ENCODE peak calls at places on chromosomes 6 and 20, in seven cellular contexts. M is AG04450, C is esophagus squamous epithelium, A is WTC11, W is GM20000, D is tibial artery, U is right atrium auricular region. K is an unnamed sample.

GRCh38 chr6:2763876-2764540 is 1.2 kb upstream of the WRNIP1 start:
- DNase-seq in M (no peak), C (no peak), A (no peak), W (no peak), D (no peak), U (no peak), K (no peak)

GRCh38 chr6:134787261-134787871 is 162.5 kb downstream of the ALDH8A1 start:
- DNase-seq in M (no peak), C (no peak), A (no peak), W (no peak), D (no peak), U (no peak), K (no peak)

GRCh38 chr6:168385380-168385779 is 55.6 kb upstream of the SMOC2 start:
- DNase-seq in M (no peak), C (no peak), A (no peak), W (no peak), D (no peak), U (no peak), K (no peak)

GRCh38 chr20:51321343-51322163 is 221.0 kb downstream of the NFATC2 start:
- DNase-seq in M (no peak), C (no peak), A (no peak), W (no peak), D (no peak), U (no peak), K (no peak)

GRCh38 chr20:64069614-64070243 is 6.7 kb downstream of the TCEA2 start:
- DNase-seq in M (no peak), C (no peak), A (peak), W (peak), D (no peak), U (no peak), K (peak)

GRCh38 chr6:83431545-83432165 is 804 bp upstream of the ME1 start:
- DNase-seq in M (no peak), C (no peak), A (no peak), W (peak), D (no peak), U (no peak), K (no peak)

GRCh38 chr6:116016846-116017545 is 43.7 kb downstream of the FRK start:
- DNase-seq in M (peak), C (no peak), A (no peak), W (no peak), D (no peak), U (no peak), K (no peak)

GRCh38 chr6:37630281-37630799 is 67.3 kb downstream of the MDGA1 start:
- DNase-seq in M (peak), C (no peak), A (no peak), W (no peak), D (no peak), U (no peak), K (no peak)

GRCh38 chr20:63254536-63255384 is 497 bp upstream of the NKAIN4 start:
- DNase-seq in M (no peak), C (no peak), A (peak), W (peak), D (no peak), U (no peak), K (no peak)

GRCh38 chr6:151276112-151276745 is 36.5 kb downstream of the AKAP12 start:
- DNase-seq in M (no peak), C (no peak), A (no peak), W (no peak), D (peak), U (peak), K (no peak)

GRCh38 chr6:137816133-137816579 is 50.9 kb upstream of the TNFAIP3 start:
- DNase-seq in M (no peak), C (no peak), A (no peak), W (no peak), D (no peak), U (no peak), K (no peak)

GRCh38 chr6:170448745-170449144 is 104.4 kb downstream of the PSMB1 start:
- DNase-seq in M (no peak), C (no peak), A (no peak), W (no peak), D (no peak), U (no peak), K (no peak)
- TF ChIP-seq CTCF in M (no peak), C (no peak), A (no peak), W (no peak), D (no peak), U (no peak), K (no peak)

GRCh38 chr6:25748049-25748448 is 6.5 kb upstream of the SLC17A4 start:
- DNase-seq in M (no peak), C (no peak), A (no peak), W (no peak), D (no peak), U (no peak), K (no peak)

GRCh38 chr6:25745836-25746235 is 8.7 kb upstream of the SLC17A4 start:
- DNase-seq in M (no peak), C (no peak), A (no peak), W (no peak), D (no peak), U (no peak), K (no peak)

GRCh38 chr6:25747477-25747876 is 7.1 kb upstream of the SLC17A4 start:
- DNase-seq in M (no peak), C (no peak), A (no peak), W (no peak), D (no peak), U (no peak), K (no peak)

GRCh38 chr6:25749837-25750236 is 4.7 kb upstream of the SLC17A4 start:
- DNase-seq in M (no peak), C (no peak), A (no peak), W (no peak), D (no peak), U (no peak), K (no peak)

GRCh38 chr6:25746968-25747367 is 7.6 kb upstream of the SLC17A4 start:
- DNase-seq in M (no peak), C (no peak), A (no peak), W (no peak), D (no peak), U (no peak), K (no peak)
- TF ChIP-seq CTCF in M (no peak), C (no peak), A (no peak), W (no peak), D (no peak), U (no peak), K (no peak)

GRCh38 chr6:132734694-132735236 is 20.9 kb upstream of the VNN1 start:
- DNase-seq in M (peak), C (no peak), A (no peak), W (no peak), D (no peak), U (no peak), K (no peak)
- TF ChIP-seq CTCF in M (peak), C (no peak), A (no peak), W (no peak), D (no peak), U (no peak), K (no peak)

DNA sequence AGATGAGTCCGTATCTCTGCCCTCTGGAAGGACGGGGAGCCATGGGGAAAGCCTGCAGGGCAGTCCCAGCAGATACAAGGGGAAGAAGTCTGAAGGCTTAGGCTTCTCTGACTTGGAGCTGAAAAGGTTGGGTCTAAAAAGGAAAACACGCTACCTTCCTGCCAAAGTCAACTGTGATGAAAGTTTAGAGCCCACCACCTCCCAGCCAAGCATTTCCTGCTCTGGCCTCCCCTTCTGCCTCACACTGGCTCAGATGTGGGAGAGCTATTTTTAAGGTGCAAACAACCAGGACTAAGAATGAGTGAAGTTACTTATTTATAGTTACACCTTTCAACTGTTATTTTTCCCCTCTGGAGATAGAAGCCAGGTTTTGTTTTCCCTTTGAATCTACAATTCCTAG is 21.2 kb downstream of the NEDD9 start:
- DNase-seq in M (no peak), C (no peak), A (no peak), W (no peak), D (no peak), U (no peak), K (no peak)
- TF ChIP-seq CTCF in M (no peak), C (no peak), A (no peak), W (no peak), D (no peak), U (no peak), K (no peak)

GRCh38 chr6:14396826-14397517 is 279.4 kb downstream of the CD83 start:
- DNase-seq in M (peak), C (no peak), A (peak), W (peak), D (no peak), U (no peak), K (peak)
- TF ChIP-seq CTCF in M (peak), C (no peak), A (peak), W (peak), D (no peak), U (no peak), K (peak)

GRCh38 chr6:1337791-1338190 is 25.9 kb downstream of the FOXQ1 start:
- DNase-seq in M (no peak), C (no peak), A (no peak), W (no peak), D (no peak), U (no peak), K (no peak)

GRCh38 chr6:1335367-1336037 is 23.6 kb downstream of the FOXQ1 start:
- DNase-seq in M (no peak), C (no peak), A (no peak), W (no peak), D (no peak), U (no peak), K (no peak)

GRCh38 chr6:1334725-1335124 is 22.8 kb downstream of the FOXQ1 start:
- DNase-seq in M (no peak), C (no peak), A (no peak), W (no peak), D (no peak), U (no peak), K (no peak)

GRCh38 chr6:1336246-1336843 is 24.4 kb downstream of the FOXQ1 start:
- DNase-seq in M (no peak), C (no peak), A (peak), W (no peak), D (no peak), U (no peak), K (no peak)
- TF ChIP-seq CTCF in M (peak), C (peak), A (peak), W (no peak), D (no peak), U (no peak), K (no peak)

GRCh38 chr6:112622036-112622435 is 274.9 kb downstream of the RFPL4B start:
- DNase-seq in M (no peak), C (no peak), A (no peak), W (no peak), D (no peak), U (no peak), K (no peak)

GRCh38 chr6:112620832-112621569 is 273.9 kb downstream of the RFPL4B start:
- DNase-seq in M (peak), C (no peak), A (no peak), W (no peak), D (no peak), U (no peak), K (no peak)

GRCh38 chr6:112626468-112627082 is 279.4 kb downstream of the RFPL4B start:
- DNase-seq in M (peak), C (no peak), A (no peak), W (no peak), D (no peak), U (no peak), K (no peak)
- TF ChIP-seq CTCF in M (no peak), C (no peak), A (no peak), W (no peak), D (no peak), U (no peak), K (no peak)

GRCh38 chr20:38156888-38157634 is 8.0 kb downstream of the TGM2 start:
- DNase-seq in M (no peak), C (no peak), A (no peak), W (no peak), D (peak), U (no peak), K (no peak)

GRCh38 chr20:38155811-38156210 is 9.3 kb downstream of the TGM2 start:
- DNase-seq in M (no peak), C (no peak), A (no peak), W (no peak), D (no peak), U (no peak), K (no peak)

GRCh38 chr20:38157635-38158495 is 7.2 kb downstream of the TGM2 start:
- DNase-seq in M (no peak), C (no peak), A (no peak), W (no peak), D (peak), U (no peak), K (no peak)

GRCh38 chr20:38158701-38159325 is 6.3 kb downstream of the TGM2 start:
- DNase-seq in M (no peak), C (no peak), A (no peak), W (no peak), D (peak), U (no peak), K (no peak)

GRCh38 chr20:38156280-38156679 is 8.8 kb downstream of the TGM2 start:
- DNase-seq in M (no peak), C (no peak), A (no peak), W (no peak), D (no peak), U (no peak), K (no peak)
- TF ChIP-seq CTCF in M (no peak), C (no peak), A (no peak), W (no peak), D (no peak), U (no peak), K (no peak)

GRCh38 chr6:30681696-30682180 is 4.7 kb downstream of the PPP1R18 start:
- DNase-seq in M (no peak), C (no peak), A (no peak), W (no peak), D (no peak), U (no peak), K (no peak)

GRCh38 chr6:30679765-30680535 is 6.5 kb downstream of the PPP1R18 start:
- DNase-seq in M (no peak), C (no peak), A (no peak), W (no peak), D (no peak), U (no peak), K (no peak)

GRCh38 chr6:30672445-30673253 is at the start of gene DHX16:
- DNase-seq in M (peak), C (peak), A (peak), W (peak), D (peak), U (peak), K (peak)

GRCh38 chr6:30678964-30679726 is 6.3 kb upstream of the DHX16 start:
- DNase-seq in M (no peak), C (no peak), A (peak), W (peak), D (peak), U (peak), K (peak)

GRCh38 chr6:30676660-30677270 is 4.0 kb upstream of the DHX16 start:
- DNase-seq in M (no peak), C (no peak), A (no peak), W (no peak), D (peak), U (no peak), K (no peak)
- TF ChIP-seq CTCF in M (no peak), C (no peak), A (no peak), W (no peak), D (no peak), U (no peak), K (no peak)

GRCh38 chr20:49318091-49318429 is 40.2 kb upstream of the ZNFX1 start:
- DNase-seq in M (no peak), C (no peak), A (no peak), W (no peak), D (no peak), U (no peak), K (no peak)

GRCh38 chr20:49319204-49319809 is 41.5 kb upstream of the ZNFX1 start:
- DNase-seq in M (no peak), C (no peak), A (peak), W (no peak), D (no peak), U (no peak), K (no peak)

GRCh38 chr20:49318430-49319203 is 40.8 kb upstream of the ZNFX1 start:
- DNase-seq in M (no peak), C (no peak), A (peak), W (no peak), D (no peak), U (no peak), K (no peak)

GRCh38 chr20:49323622-49324238 is 45.9 kb upstream of the ZNFX1 start:
- DNase-seq in M (peak), C (no peak), A (no peak), W (peak), D (no peak), U (no peak), K (peak)

DNA sequence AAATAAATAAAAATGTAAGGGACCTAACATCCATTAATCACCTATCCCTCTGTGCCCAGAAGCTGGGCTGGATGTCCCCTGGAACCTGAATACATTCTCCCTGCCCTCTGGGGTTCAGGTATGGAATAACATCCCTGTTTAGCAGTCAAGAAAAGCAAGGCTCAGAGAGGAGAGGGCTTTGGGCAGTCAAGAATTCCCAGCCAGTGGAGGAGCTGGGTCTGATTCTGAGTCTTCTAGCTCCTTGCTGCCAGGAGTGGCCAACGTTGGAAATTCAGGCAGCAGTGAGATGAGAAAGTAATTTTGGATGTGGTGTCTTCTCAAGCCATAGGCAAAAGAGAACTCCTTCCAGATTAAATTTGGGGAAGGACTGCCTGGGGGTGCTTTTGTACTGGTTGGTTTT is 42.6 kb upstream of the ZNFX1 start:
- DNase-seq in M (no peak), C (no peak), A (peak), W (no peak), D (no peak), U (no peak), K (no peak)
- TF ChIP-seq CTCF in M (peak), C (peak), A (no peak), W (no peak), D (peak), U (no peak), K (peak)

K was measured in GM10248.